ENCODE peak calls at places on chromosomes 4 and X, in eight cellular contexts. Y, F, J, W, S, C, D and B are unnamed samples.

GRCh38 chr4:76562161-76562560 is 127.1 kb downstream of the SHROOM3 start:
- DNase-seq in Y (no peak), S (no peak), C (no peak), W (no peak), F (no peak), J (peak), D (no peak), B (no peak)

GRCh38 chr4:102008711-102009110 is 218.2 kb downstream of the BANK1 start:
- DNase-seq in W (no peak), C (no peak), F (no peak), D (no peak), S (no peak), Y (no peak), J (no peak), B (no peak)

GRCh38 chr4:79996950-79997349 is 76.1 kb downstream of the ANTXR2 start:
- DNase-seq in F (no peak), Y (no peak), W (no peak), D (no peak), J (no peak), S (no peak), C (no peak), B (no peak)

GRCh38 chrX:68867458-68868166 is 38.8 kb downstream of the EFNB1 start:
- DNase-seq in S (no peak), Y (no peak), J (no peak), C (no peak), D (no peak), F (no peak), W (no peak), B (no peak)

GRCh38 chr4:10144971-10145370 is 28.4 kb upstream of the WDR1 start:
- DNase-seq in S (no peak), J (no peak), W (no peak), F (no peak), Y (no peak), D (no peak), C (no peak), B (no peak)

GRCh38 chr4:17063870-17064269 is 165.4 kb upstream of the LDB2 start:
- DNase-seq in S (no peak), F (no peak), J (peak), Y (no peak), W (no peak), D (no peak), C (no peak), B (no peak)

GRCh38 chr4:154349829-154350228 is 141.8 kb downstream of the DCHS2 start:
- DNase-seq in W (no peak), D (no peak), Y (no peak), S (no peak), C (no peak), F (no peak), J (peak), B (no peak)

GRCh38 chrX:53284684-53285447 is 3.5 kb upstream of the IQSEC2 start:
- DNase-seq in J (peak), F (peak), S (peak), W (peak), D (no peak), Y (peak), C (peak), B (peak)

GRCh38 chrX:40262641-40263560 is 165.1 kb upstream of the BCOR start:
- DNase-seq in Y (no peak), D (no peak), C (no peak), J (peak), W (no peak), F (peak), S (no peak), B (no peak)

GRCh38 chr4:33013280-33013679 is 2293.1 kb downstream of the PCDH7 start:
- DNase-seq in F (no peak), C (no peak), Y (no peak), J (peak), D (no peak), S (no peak), W (no peak), B (no peak)

GRCh38 chr4:144650311-144650820 is 4.4 kb downstream of the HHIP start:
- DNase-seq in Y (no peak), W (no peak), D (no peak), C (no peak), J (no peak), S (no peak), F (no peak), B (no peak)

GRCh38 chr4:16794816-16795445 is 103.5 kb downstream of the LDB2 start:
- DNase-seq in J (peak), C (peak), F (peak), Y (peak), D (no peak), W (no peak), S (no peak), B (peak)

GRCh38 chrX:103688949-103689348 is 2.5 kb upstream of the MORF4L2 start:
- DNase-seq in C (no peak), J (peak), F (no peak), S (no peak), Y (peak), W (no peak), D (no peak), B (no peak)

GRCh38 chr4:145626623-145626982 is 7.4 kb downstream of the MMAA start:
- DNase-seq in Y (no peak), W (no peak), J (peak), F (no peak), S (no peak), D (no peak), C (no peak), B (no peak)

GRCh38 chrX:142637206-142637605 is 388.5 kb upstream of the SPANXN4 start:
- DNase-seq in Y (no peak), J (no peak), W (no peak), D (no peak), C (no peak), S (no peak), F (no peak), B (no peak)

GRCh38 chr4:22029803-22030202 is 81.2 kb upstream of the KCNIP4 start:
- DNase-seq in D (no peak), Y (no peak), W (no peak), J (no peak), C (no peak), S (no peak), F (peak), B (no peak)

GRCh38 chrX:53126377-53126776 is 32.4 kb downstream of the KANTR start:
- DNase-seq in S (no peak), F (no peak), C (no peak), W (no peak), D (no peak), J (no peak), Y (no peak), B (no peak)

GRCh38 chr4:124883642-124884041 is 171.1 kb upstream of the ANKRD50 start:
- DNase-seq in J (peak), D (no peak), Y (no peak), F (no peak), S (no peak), W (no peak), C (no peak), B (no peak)

GRCh38 chr4:140152015-140152703 is 1.8 kb downstream of the MAML3 start:
- DNase-seq in D (peak), C (peak), W (peak), F (peak), S (peak), Y (peak), J (peak), B (peak)

GRCh38 chr4:174579421-174579820 is 57.1 kb upstream of the HPGD start:
- DNase-seq in S (no peak), J (no peak), D (no peak), Y (no peak), F (no peak), W (no peak), C (no peak), B (no peak)

GRCh38 chrX:102833136-102833535 is 103.9 kb upstream of the RAB40AL start:
- DNase-seq in S (no peak), W (no peak), F (no peak), Y (no peak), D (no peak), C (no peak), J (peak), B (no peak)

GRCh38 chr4:80454040-80454439 is 118.5 kb downstream of the CFAP299 start:
- DNase-seq in W (no peak), S (no peak), C (no peak), J (peak), Y (no peak), D (no peak), F (peak), B (no peak)

GRCh38 chr4:124745988-124746801 is 33.7 kb upstream of the ANKRD50 start:
- DNase-seq in S (no peak), J (peak), Y (no peak), D (no peak), W (no peak), C (no peak), F (no peak), B (no peak)

GRCh38 chr4:2378408-2378807 is 40.0 kb downstream of the ZFYVE28 start:
- DNase-seq in Y (no peak), J (peak), S (no peak), C (no peak), F (no peak), D (no peak), W (no peak), B (no peak)

GRCh38 chr4:184471872-184472539 is 2.3 kb downstream of the IRF2 start:
- DNase-seq in F (peak), J (peak), W (no peak), Y (peak), S (no peak), C (peak), D (no peak), B (no peak)

GRCh38 chr4:69546121-69546520 is 50.4 kb upstream of the UGT2B4 start:
- DNase-seq in C (no peak), Y (no peak), S (no peak), J (no peak), W (no peak), D (no peak), F (no peak), B (no peak)

GRCh38 chr4:160026720-160027119 is 923.8 kb downstream of the RAPGEF2 start:
- DNase-seq in W (no peak), C (no peak), S (no peak), D (no peak), J (no peak), F (peak), Y (no peak), B (no peak)

GRCh38 chr4:78904143-78904542 is 35.1 kb downstream of the PAQR3 start:
- DNase-seq in Y (no peak), C (no peak), W (no peak), S (no peak), F (no peak), J (peak), D (no peak), B (no peak)